ENCODE peak calls at places on chromosomes 5 and 9, in eight cellular contexts. U is cardiac fibroblast; F is GM18507; X is HuH-7; N is NCI-H1930; E is G401; P is right cardiac atrium; R is stimulated activated CD4-positive, alpha-beta T cell treated with anti-CD3 and anti-CD28 coated beads, Interleukin-12 subunit alpha, Interleukin-12 subunit beta, amount 100 ng/mL, for 4 hours. M is an unnamed sample.

GRCh38 chr9:70049672-70050271 is 6.1 kb downstream of the MAMDC2 start:
- DNase-seq in X (no peak), P (peak), F (no peak), N (no peak), U (peak), R (no peak), E (peak), M (peak)

GRCh38 chr5:71810456-71811181 is 91.5 kb downstream of the CARTPT start:
- DNase-seq in P (no peak), R (no peak), U (no peak), E (no peak), N (no peak), X (no peak), F (no peak), M (no peak)

GRCh38 chr9:98344581-98344980 is 89.1 kb upstream of the TBC1D2 start:
- DNase-seq in F (no peak), N (no peak), P (no peak), R (no peak), E (no peak), X (no peak), U (no peak), M (no peak)

GRCh38 chr5:122099060-122099790 is 21.2 kb upstream of the LOX start:
- DNase-seq in R (no peak), P (no peak), X (no peak), E (no peak), N (no peak), U (peak), F (no peak), M (no peak)

GRCh38 chr9:121599186-121599871 is 52.1 kb upstream of the DAB2IP start:
- DNase-seq in E (peak), N (no peak), P (peak), U (no peak), R (no peak), F (no peak), X (peak), M (peak)

GRCh38 chr5:73939535-73939934 is 313.5 kb downstream of the ARHGEF28 start:
- DNase-seq in R (no peak), U (no peak), F (no peak), N (no peak), P (no peak), E (no peak), X (no peak), M (no peak)

GRCh38 chr9:14985419-14985818 is 75.2 kb upstream of the FREM1 start:
- DNase-seq in R (no peak), X (no peak), F (no peak), E (no peak), P (no peak), N (no peak), U (no peak), M (no peak)

GRCh38 chr9:107737987-107738743 is 248.6 kb upstream of the KLF4 start:
- DNase-seq in X (no peak), U (peak), R (no peak), N (no peak), F (no peak), E (no peak), P (peak), M (peak)

GRCh38 chr5:386432-387341 is 56.3 kb upstream of the EXOC3 start:
- DNase-seq in U (peak), R (no peak), F (no peak), X (no peak), N (no peak), E (no peak), P (no peak), M (no peak)

GRCh38 chr5:173644700-173645436 is 28.4 kb upstream of the BOD1 start:
- DNase-seq in P (no peak), F (no peak), X (no peak), N (no peak), R (no peak), U (peak), E (no peak), M (no peak)

GRCh38 chr5:177557041-177557647 is 2.8 kb upstream of the FAM193B start:
- DNase-seq in F (no peak), X (peak), N (no peak), U (no peak), P (no peak), R (no peak), E (no peak), M (no peak)

GRCh38 chr9:121325387-121325786 is 44.7 kb downstream of the STOM start:
- DNase-seq in R (no peak), U (peak), X (no peak), E (no peak), F (no peak), N (no peak), P (no peak), M (no peak)

GRCh38 chr5:80093796-80094195 is 58.6 kb downstream of the THBS4 start:
- DNase-seq in P (no peak), X (peak), N (no peak), R (no peak), F (no peak), U (no peak), E (no peak), M (no peak)

GRCh38 chr9:105385372-105385985 is 62.4 kb upstream of the FSD1L start:
- DNase-seq in N (no peak), P (no peak), E (peak), U (peak), F (no peak), R (no peak), X (no peak), M (peak)

GRCh38 chr9:124504530-124505005 is 2.6 kb downstream of the NR5A1 start:
- DNase-seq in R (no peak), U (no peak), P (no peak), X (no peak), F (no peak), N (no peak), E (no peak), M (no peak)

GRCh38 chr5:108367679-108368334 is 14.1 kb downstream of the FBXL17 start:
- DNase-seq in U (no peak), X (no peak), N (no peak), F (no peak), E (no peak), R (no peak), P (no peak), M (no peak)

GRCh38 chr5:151086905-151087360 is 6.1 kb upstream of the TNIP1 start:
- DNase-seq in U (peak), F (peak), E (no peak), X (no peak), P (no peak), N (no peak), R (peak), M (no peak)

GRCh38 chr9:121658166-121658565 is 6.7 kb downstream of the DAB2IP start:
- DNase-seq in U (no peak), E (peak), N (no peak), F (no peak), R (no peak), X (no peak), P (no peak), M (no peak)

GRCh38 chr9:78572266-78572665 is 275.3 kb downstream of the PSAT1 start:
- DNase-seq in P (no peak), N (no peak), X (no peak), E (no peak), R (no peak), F (no peak), U (no peak), M (no peak)

GRCh38 chr5:119355244-119355635 is 579 bp upstream of the TNFAIP8 start:
- DNase-seq in E (no peak), U (no peak), R (no peak), N (no peak), P (no peak), X (no peak), F (no peak), M (peak)

GRCh38 chr5:57033503-57033902 is 81.6 kb upstream of the MIER3 start:
- DNase-seq in X (no peak), P (no peak), F (no peak), E (no peak), U (no peak), R (no peak), N (no peak), M (no peak)

GRCh38 chr5:172145870-172146747 is 41.9 kb downstream of the STK10 start:
- DNase-seq in X (no peak), E (peak), P (no peak), F (no peak), R (no peak), N (no peak), U (no peak), M (no peak)

GRCh38 chr5:114726126-114726525 is 364.3 kb downstream of the KCNN2 start:
- DNase-seq in X (no peak), N (no peak), F (no peak), U (no peak), E (no peak), P (no peak), R (no peak), M (no peak)

GRCh38 chr9:124164800-124165199 is 92.9 kb upstream of the NEK6 start:
- DNase-seq in E (peak), R (no peak), P (peak), F (no peak), U (no peak), X (no peak), N (no peak), M (peak)

GRCh38 chr5:74919487-74919886 is 53.3 kb upstream of the FAM169A start:
- DNase-seq in F (peak), P (no peak), X (no peak), R (no peak), N (no peak), E (peak), U (peak), M (no peak)

GRCh38 chr5:138536665-138537315 is 6.2 kb downstream of the ETF1 start:
- DNase-seq in E (no peak), R (no peak), X (peak), F (no peak), P (no peak), U (peak), N (no peak), M (no peak)

GRCh38 chr5:111830333-111830732 is 73.3 kb upstream of the NREP start:
- DNase-seq in R (no peak), P (no peak), N (no peak), U (peak), F (no peak), X (no peak), E (no peak), M (no peak)

GRCh38 chr5:145825751-145826180 is 9.4 kb downstream of the PRELID2 start:
- DNase-seq in R (no peak), U (peak), N (no peak), P (no peak), X (peak), E (peak), F (no peak), M (no peak)

M was measured in left cardiac atrium.